ENCODE peak calls at places on chromosomes 5 and 9, in six cellular contexts. One of them, this sample, is unnamed. For H3K27me3, the result is how much of the 10 kb centered on the place peaks cover.

GRCh38 chr5:7897014-7897600 is 28.2 kb downstream of the MTRR start:
- DNase-seq in IMR-90: peak
- DNase-seq in pancreas: no peak
- DNase-seq in cardiac muscle cell: peak
- DNase-seq in neural progenitor cell: peak
- DNase-seq in CD8-positive, alpha-beta T cell: peak
- DNase-seq in this sample: no peak

GRCh38 chr5:98468188-98468869 is 305.1 kb upstream of the RGMB start:
- DNase-seq in IMR-90: peak
- DNase-seq in cardiac muscle cell: peak
- DNase-seq in CD8-positive, alpha-beta T cell: no peak
- DNase-seq in neural progenitor cell: no peak
- DNase-seq in pancreas: no peak
- DNase-seq in this sample: peak

GRCh38 chr9:1712861-1713260 is 302.3 kb upstream of the SMARCA2 start:
- DNase-seq in cardiac muscle cell: no peak
- DNase-seq in neural progenitor cell: no peak
- DNase-seq in IMR-90: no peak
- DNase-seq in pancreas: no peak
- DNase-seq in CD8-positive, alpha-beta T cell: no peak
- DNase-seq in this sample: no peak

GRCh38 chr9:101468116-101468515 is 32.5 kb upstream of the ALDOB start:
- DNase-seq in CD8-positive, alpha-beta T cell: no peak
- DNase-seq in neural progenitor cell: no peak
- DNase-seq in IMR-90: no peak
- DNase-seq in pancreas: no peak
- DNase-seq in cardiac muscle cell: no peak
- DNase-seq in this sample: no peak

GRCh38 chr5:2522372-2522771 is 229.1 kb downstream of the IRX2 start:
- DNase-seq in CD8-positive, alpha-beta T cell: no peak
- DNase-seq in IMR-90: no peak
- DNase-seq in pancreas: no peak
- DNase-seq in cardiac muscle cell: no peak
- DNase-seq in neural progenitor cell: no peak
- DNase-seq in this sample: no peak

GRCh38 chr9:132885691-132886357 is 7.1 kb downstream of the SPACA9 start:
- DNase-seq in pancreas: no peak
- DNase-seq in IMR-90: no peak
- DNase-seq in neural progenitor cell: no peak
- DNase-seq in cardiac muscle cell: no peak
- DNase-seq in CD8-positive, alpha-beta T cell: no peak
- DNase-seq in this sample: no peak

GRCh38 chr9:33289501-33289900 is 815 bp upstream of the NFX1 start:
- DNase-seq in cardiac muscle cell: peak
- DNase-seq in CD8-positive, alpha-beta T cell: peak
- DNase-seq in pancreas: peak
- DNase-seq in neural progenitor cell: peak
- DNase-seq in IMR-90: no peak
- DNase-seq in this sample: no peak

GRCh38 chr5:1726956-1727355 is 72.7 kb downstream of the MRPL36 start:
- DNase-seq in neural progenitor cell: no peak
- DNase-seq in pancreas: no peak
- DNase-seq in cardiac muscle cell: no peak
- DNase-seq in CD8-positive, alpha-beta T cell: no peak
- DNase-seq in IMR-90: no peak
- DNase-seq in this sample: no peak

GRCh38 chr9:134218230-134218629 is 53.9 kb upstream of the RNU6ATAC start:
- DNase-seq in CD8-positive, alpha-beta T cell: no peak
- DNase-seq in IMR-90: no peak
- DNase-seq in pancreas: no peak
- DNase-seq in cardiac muscle cell: no peak
- DNase-seq in neural progenitor cell: no peak
- DNase-seq in this sample: no peak

GRCh38 chr5:148268556-148268955 is at the start of gene SPINK13:
- DNase-seq in IMR-90: peak
- DNase-seq in pancreas: peak
- DNase-seq in cardiac muscle cell: peak
- DNase-seq in neural progenitor cell: no peak
- DNase-seq in CD8-positive, alpha-beta T cell: no peak
- DNase-seq in this sample: peak

GRCh38 chr5:32030686-32031478 is 143.2 kb downstream of the GOLPH3 start:
- DNase-seq in CD8-positive, alpha-beta T cell: no peak
- DNase-seq in neural progenitor cell: no peak
- DNase-seq in cardiac muscle cell: peak
- DNase-seq in pancreas: no peak
- DNase-seq in IMR-90: peak
- DNase-seq in this sample: no peak

GRCh38 chr5:144822544-144822943 is 651.9 kb downstream of the KCTD16 start:
- DNase-seq in pancreas: no peak
- DNase-seq in IMR-90: no peak
- DNase-seq in neural progenitor cell: no peak
- DNase-seq in cardiac muscle cell: no peak
- DNase-seq in CD8-positive, alpha-beta T cell: no peak
- DNase-seq in this sample: no peak

GRCh38 chr5:79329453-79329852 is 93.5 kb downstream of the JMY start:
- DNase-seq in cardiac muscle cell: no peak
- DNase-seq in neural progenitor cell: no peak
- DNase-seq in pancreas: no peak
- DNase-seq in IMR-90: no peak
- DNase-seq in CD8-positive, alpha-beta T cell: no peak
- DNase-seq in this sample: no peak

GRCh38 chr5:32051796-32052195 is 122.3 kb downstream of the GOLPH3 start:
- DNase-seq in pancreas: no peak
- DNase-seq in IMR-90: no peak
- DNase-seq in CD8-positive, alpha-beta T cell: no peak
- DNase-seq in cardiac muscle cell: no peak
- DNase-seq in neural progenitor cell: no peak
- DNase-seq in this sample: no peak

GRCh38 chr9:87798276-87798833 is 72.4 kb downstream of the CTSL start:
- DNase-seq in pancreas: no peak
- DNase-seq in IMR-90: no peak
- DNase-seq in cardiac muscle cell: no peak
- DNase-seq in CD8-positive, alpha-beta T cell: no peak
- DNase-seq in neural progenitor cell: no peak
- DNase-seq in this sample: no peak

GRCh38 chr9:130426883-130427282 is 17.9 kb upstream of the ASS1 start:
- DNase-seq in pancreas: no peak
- DNase-seq in cardiac muscle cell: peak
- DNase-seq in IMR-90: peak
- DNase-seq in CD8-positive, alpha-beta T cell: no peak
- DNase-seq in neural progenitor cell: no peak
- DNase-seq in this sample: no peak

GRCh38 chr9:90249094-90249493 is 393.5 kb downstream of the DIRAS2 start:
- DNase-seq in IMR-90: no peak
- DNase-seq in cardiac muscle cell: no peak
- DNase-seq in neural progenitor cell: no peak
- DNase-seq in CD8-positive, alpha-beta T cell: no peak
- DNase-seq in pancreas: no peak
- DNase-seq in this sample: no peak

GRCh38 chr5:139726248-139726647 is 69.4 kb upstream of the PSD2 start:
- DNase-seq in CD8-positive, alpha-beta T cell: no peak
- DNase-seq in cardiac muscle cell: no peak
- DNase-seq in pancreas: no peak
- DNase-seq in neural progenitor cell: no peak
- DNase-seq in IMR-90: no peak
- DNase-seq in this sample: no peak

GRCh38 chr5:13566903-13567339 is 377.6 kb downstream of the DNAH5 start:
- DNase-seq in neural progenitor cell: no peak
- DNase-seq in cardiac muscle cell: no peak
- DNase-seq in pancreas: no peak
- DNase-seq in IMR-90: peak
- DNase-seq in CD8-positive, alpha-beta T cell: no peak
- DNase-seq in this sample: peak

GRCh38 chr5:2178528-2178927 is 295.8 kb upstream of the IRX4 start:
- DNase-seq in pancreas: no peak
- DNase-seq in IMR-90: no peak
- DNase-seq in CD8-positive, alpha-beta T cell: no peak
- DNase-seq in cardiac muscle cell: no peak
- DNase-seq in neural progenitor cell: no peak
- DNase-seq in this sample: no peak

GRCh38 chr9:97502222-97502983 is 937 bp downstream of the TMOD1 start:
- DNase-seq in pancreas: peak
- DNase-seq in CD8-positive, alpha-beta T cell: no peak
- DNase-seq in cardiac muscle cell: no peak
- DNase-seq in IMR-90: no peak
- DNase-seq in neural progenitor cell: peak
- DNase-seq in this sample: no peak

GRCh38 chr5:143488372-143488771 is 84.9 kb upstream of the NR3C1 start:
- DNase-seq in CD8-positive, alpha-beta T cell: no peak
- DNase-seq in pancreas: no peak
- DNase-seq in IMR-90: no peak
- DNase-seq in cardiac muscle cell: no peak
- DNase-seq in neural progenitor cell: no peak
- DNase-seq in this sample: no peak

DNA sequence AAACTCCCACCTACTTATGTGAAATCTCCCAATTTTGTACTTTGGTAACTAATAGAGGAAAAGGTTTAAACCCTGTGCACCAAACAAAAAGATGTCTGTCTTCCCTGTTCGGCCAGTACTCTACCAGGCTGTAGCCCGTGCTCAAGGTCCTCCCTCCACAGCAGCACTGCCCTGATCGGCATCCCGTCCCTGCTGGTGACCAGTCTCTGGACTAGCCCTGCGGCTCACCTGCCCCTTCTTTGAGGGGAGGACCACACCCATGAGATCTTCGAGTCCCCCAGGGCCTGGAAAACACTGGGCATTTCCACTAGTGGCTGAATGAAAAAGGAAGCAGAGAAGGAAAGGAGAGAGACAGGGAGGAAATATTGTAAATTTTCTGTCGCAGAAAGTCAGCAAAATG is 2.8 kb downstream of the GFPT2 start:
- DNase-seq in neural progenitor cell: no peak
- DNase-seq in cardiac muscle cell: no peak
- DNase-seq in IMR-90: no peak
- DNase-seq in pancreas: no peak
- DNase-seq in CD8-positive, alpha-beta T cell: no peak
- DNase-seq in this sample: no peak
- H3K27me3 ChIP-seq in neural progenitor cell: under half
- H3K27me3 ChIP-seq in cardiac muscle cell: under half
- H3K27me3 ChIP-seq in IMR-90: under half
- H3K27me3 ChIP-seq in pancreas: under half
- H3K27me3 ChIP-seq in CD8-positive, alpha-beta T cell: under half
- H3K27me3 ChIP-seq in this sample: under half

DNA sequence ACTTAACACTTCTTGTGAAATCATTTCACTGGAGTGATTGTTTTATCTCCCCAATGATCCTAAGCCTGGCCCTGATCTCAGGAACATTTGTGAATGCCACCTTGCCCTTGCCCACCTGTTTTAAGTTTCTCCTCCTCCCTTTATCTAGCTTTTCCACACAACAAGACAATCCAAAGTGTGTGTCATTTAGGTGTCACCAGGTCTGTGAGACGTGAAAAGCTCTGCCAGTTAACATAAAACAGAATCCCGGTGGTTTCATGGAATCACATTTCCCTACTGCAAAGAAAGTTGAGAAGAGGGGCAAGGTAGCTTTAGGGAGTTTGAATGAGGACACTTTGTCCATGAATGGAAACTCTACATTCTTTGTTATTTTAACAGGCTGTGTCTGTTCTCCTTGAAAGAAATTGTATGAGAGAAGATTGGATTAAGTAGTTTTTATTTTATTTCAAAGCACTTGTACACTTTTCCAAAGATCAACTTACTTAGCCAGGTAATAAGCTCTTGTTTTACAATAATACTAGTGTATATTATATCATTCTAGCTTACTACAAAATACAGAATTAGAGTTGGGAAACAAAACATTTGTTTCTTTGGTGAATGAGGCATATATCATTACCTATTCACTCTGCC is 239.0 kb downstream of the ISL1 start:
- DNase-seq in CD8-positive, alpha-beta T cell: no peak
- DNase-seq in IMR-90: no peak
- DNase-seq in pancreas: no peak
- DNase-seq in neural progenitor cell: peak
- DNase-seq in cardiac muscle cell: no peak
- DNase-seq in this sample: no peak
- TF ChIP-seq CTCF in CD8-positive, alpha-beta T cell: no peak
- TF ChIP-seq CTCF in IMR-90: no peak
- TF ChIP-seq CTCF in pancreas: no peak
- TF ChIP-seq CTCF in neural progenitor cell: no peak
- TF ChIP-seq CTCF in cardiac muscle cell: no peak
- TF ChIP-seq CTCF in this sample: no peak

GRCh38 chr5:154849791-154850201 is 607 bp downstream of the FAXDC2 start:
- DNase-seq in cardiac muscle cell: peak
- DNase-seq in neural progenitor cell: no peak
- DNase-seq in CD8-positive, alpha-beta T cell: no peak
- DNase-seq in pancreas: no peak
- DNase-seq in IMR-90: peak
- DNase-seq in this sample: no peak

GRCh38 chr5:154851351-154851750 is 948 bp upstream of the FAXDC2 start:
- DNase-seq in CD8-positive, alpha-beta T cell: no peak
- DNase-seq in pancreas: no peak
- DNase-seq in IMR-90: no peak
- DNase-seq in neural progenitor cell: no peak
- DNase-seq in cardiac muscle cell: no peak
- DNase-seq in this sample: no peak

GRCh38 chr5:154844800-154845199 is 5.6 kb downstream of the FAXDC2 start:
- DNase-seq in cardiac muscle cell: no peak
- DNase-seq in IMR-90: no peak
- DNase-seq in neural progenitor cell: no peak
- DNase-seq in pancreas: no peak
- DNase-seq in CD8-positive, alpha-beta T cell: no peak
- DNase-seq in this sample: no peak

GRCh38 chr5:154849261-154849660 is 1.1 kb downstream of the FAXDC2 start:
- DNase-seq in cardiac muscle cell: no peak
- DNase-seq in neural progenitor cell: no peak
- DNase-seq in pancreas: no peak
- DNase-seq in CD8-positive, alpha-beta T cell: no peak
- DNase-seq in IMR-90: no peak
- DNase-seq in this sample: no peak

GRCh38 chr5:154850255-154851062 is at the start of gene FAXDC2:
- DNase-seq in CD8-positive, alpha-beta T cell: no peak
- DNase-seq in cardiac muscle cell: peak
- DNase-seq in IMR-90: peak
- DNase-seq in neural progenitor cell: peak
- DNase-seq in pancreas: peak
- DNase-seq in this sample: no peak
- H3K4me3 ChIP-seq in CD8-positive, alpha-beta T cell: no peak
- H3K4me3 ChIP-seq in cardiac muscle cell: peak
- H3K4me3 ChIP-seq in IMR-90: peak
- H3K4me3 ChIP-seq in neural progenitor cell: peak
- H3K4me3 ChIP-seq in pancreas: peak
- H3K4me3 ChIP-seq in this sample: peak

GRCh38 chr9:21974230-21974541 is 20.0 kb downstream of the CDKN2A start:
- DNase-seq in neural progenitor cell: no peak
- DNase-seq in IMR-90: no peak
- DNase-seq in cardiac muscle cell: no peak
- DNase-seq in pancreas: no peak
- DNase-seq in CD8-positive, alpha-beta T cell: no peak
- DNase-seq in this sample: no peak

GRCh38 chr9:21970800-21971620 is 23.2 kb downstream of the CDKN2A start:
- DNase-seq in cardiac muscle cell: no peak
- DNase-seq in neural progenitor cell: peak
- DNase-seq in IMR-90: no peak
- DNase-seq in CD8-positive, alpha-beta T cell: no peak
- DNase-seq in pancreas: peak
- DNase-seq in this sample: no peak

GRCh38 chr9:21972361-21972760 is 21.8 kb downstream of the CDKN2A start:
- DNase-seq in CD8-positive, alpha-beta T cell: no peak
- DNase-seq in pancreas: no peak
- DNase-seq in IMR-90: no peak
- DNase-seq in cardiac muscle cell: no peak
- DNase-seq in neural progenitor cell: no peak
- DNase-seq in this sample: no peak

GRCh38 chr9:21974542-21975409 is 19.4 kb downstream of the CDKN2A start:
- DNase-seq in cardiac muscle cell: peak
- DNase-seq in neural progenitor cell: peak
- DNase-seq in CD8-positive, alpha-beta T cell: peak
- DNase-seq in pancreas: peak
- DNase-seq in IMR-90: peak
- DNase-seq in this sample: no peak

GRCh38 chr9:21976334-21976875 is 17.8 kb downstream of the CDKN2A start:
- DNase-seq in pancreas: no peak
- DNase-seq in IMR-90: no peak
- DNase-seq in neural progenitor cell: no peak
- DNase-seq in CD8-positive, alpha-beta T cell: no peak
- DNase-seq in cardiac muscle cell: no peak
- DNase-seq in this sample: no peak
- H3K27me3 ChIP-seq in pancreas: under half
- H3K27me3 ChIP-seq in IMR-90: under half
- H3K27me3 ChIP-seq in neural progenitor cell: half or more
- H3K27me3 ChIP-seq in CD8-positive, alpha-beta T cell: half or more
- H3K27me3 ChIP-seq in cardiac muscle cell: half or more
- H3K27me3 ChIP-seq in this sample: under half

This sample was measured in kidney epithelial cell.